ENCODE peak calls at places on chromosome 1, in six cellular contexts. P is stomach; W is lung; T is CD8-positive, alpha-beta memory T cell; O is A673; H is heart left ventricle. D is an unnamed sample.

GRCh38 chr1:160161965-160162705 is 10.7 kb downstream of the ATP1A4 start:
- DNase-seq in O (no peak), W (no peak), T (no peak), H (no peak), P (no peak), D (peak; percentile 19)

GRCh38 chr1:62856964-62857363 is 73.0 kb downstream of the ATG4C start:
- DNase-seq in T (no peak), W (no peak), O (no peak), H (no peak), P (no peak), D (no peak)

GRCh38 chr1:183027791-183028190 is 4.6 kb downstream of the LAMC1 start:
- DNase-seq in P (no peak), W (no peak), H (no peak), O (no peak), T (no peak), D (peak; percentile 31)

GRCh38 chr1:24139846-24140425 is 3.0 kb downstream of the IL22RA1 start:
- DNase-seq in O (no peak), W (no peak), T (no peak), H (no peak), P (no peak), D (no peak)

GRCh38 chr1:192763243-192763642 is 45.6 kb upstream of the RGS2 start:
- DNase-seq in W (no peak), T (no peak), O (no peak), P (no peak), H (no peak), D (no peak)

GRCh38 chr1:110542730-110543129 is 23.8 kb upstream of the KCNA10 start:
- DNase-seq in O (peak; percentile 67), W (no peak), T (no peak), P (no peak), H (no peak), D (peak; percentile 18)

GRCh38 chr1:16072616-16073484 is 601 bp downstream of the FAM131C start:
- DNase-seq in W (no peak), P (no peak), T (no peak), H (no peak), O (no peak), D (no peak)

GRCh38 chr1:6440198-6441126 is 15.9 kb downstream of the ESPN start:
- DNase-seq in O (peak; percentile 69), P (peak; percentile 78), T (peak; percentile 81), W (peak; percentile 62), H (no peak), D (peak; percentile 38)

GRCh38 chr1:47024138-47024856 is 828 bp downstream of the CYP4X1 start:
- DNase-seq in W (no peak), P (no peak), H (no peak), T (no peak), O (no peak), D (no peak)

GRCh38 chr1:183873642-183874041 is 68.7 kb downstream of the RGL1 start:
- DNase-seq in W (no peak), O (no peak), T (no peak), H (no peak), P (no peak), D (no peak)

GRCh38 chr1:19505694-19506457 is 20.5 kb upstream of the CAPZB start:
- DNase-seq in T (no peak), W (no peak), H (peak; percentile 42), O (no peak), P (no peak), D (peak; percentile 81)

GRCh38 chr1:10045480-10046355 is 13.0 kb downstream of the UBE4B start:
- DNase-seq in H (no peak), W (no peak), P (peak; percentile 59), O (no peak), T (no peak), D (no peak)

GRCh38 chr1:42848823-42849537 is 2.6 kb downstream of the ZNF691 start:
- DNase-seq in P (no peak), T (no peak), W (no peak), H (no peak), O (no peak), D (no peak)

GRCh38 chr1:212618466-212619210 is 10.1 kb downstream of the ATF3 start:
- DNase-seq in H (no peak), O (peak; percentile 66), T (no peak), P (no peak), W (no peak), D (no peak)

GRCh38 chr1:204074274-204075115 is 1.6 kb downstream of the SOX13 start:
- DNase-seq in T (no peak), H (peak; percentile 84), O (peak; percentile 75), W (peak; percentile 69), P (peak; percentile 58), D (no peak)

DNA sequence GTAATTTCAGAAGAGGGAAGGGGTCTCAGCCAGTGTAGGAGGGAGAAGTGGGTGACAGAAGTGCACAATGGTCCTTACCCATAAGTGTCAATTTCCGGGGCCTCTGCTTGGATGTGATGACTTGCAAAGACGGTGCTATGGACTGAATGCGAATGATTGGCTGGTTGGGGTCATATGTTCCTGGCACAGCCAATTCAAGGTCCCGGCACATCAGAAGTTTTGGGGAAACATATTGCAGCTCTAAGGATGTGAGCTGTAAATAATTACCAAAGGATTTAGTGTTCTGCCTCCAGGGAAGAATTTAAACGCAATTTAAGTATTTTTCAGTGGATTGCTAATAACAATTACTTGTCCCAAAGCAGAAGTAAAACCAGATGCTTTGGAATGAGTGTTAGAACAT is 26.9 kb upstream of the EXOSC10 start:
- DNase-seq in O (peak; percentile 40), W (no peak), P (no peak), T (no peak), H (no peak), D (no peak)
- H3K36me3 ChIP-seq in O (peaks cover 59% of the 10 kb centered on the region), W (peaks cover 42% of the 10 kb centered on the region), P (peaks cover 100% of the 10 kb centered on the region), T (peaks cover 63% of the 10 kb centered on the region), H (peaks cover 100% of the 10 kb centered on the region), D (peaks cover 87% of the 10 kb centered on the region)

DNA sequence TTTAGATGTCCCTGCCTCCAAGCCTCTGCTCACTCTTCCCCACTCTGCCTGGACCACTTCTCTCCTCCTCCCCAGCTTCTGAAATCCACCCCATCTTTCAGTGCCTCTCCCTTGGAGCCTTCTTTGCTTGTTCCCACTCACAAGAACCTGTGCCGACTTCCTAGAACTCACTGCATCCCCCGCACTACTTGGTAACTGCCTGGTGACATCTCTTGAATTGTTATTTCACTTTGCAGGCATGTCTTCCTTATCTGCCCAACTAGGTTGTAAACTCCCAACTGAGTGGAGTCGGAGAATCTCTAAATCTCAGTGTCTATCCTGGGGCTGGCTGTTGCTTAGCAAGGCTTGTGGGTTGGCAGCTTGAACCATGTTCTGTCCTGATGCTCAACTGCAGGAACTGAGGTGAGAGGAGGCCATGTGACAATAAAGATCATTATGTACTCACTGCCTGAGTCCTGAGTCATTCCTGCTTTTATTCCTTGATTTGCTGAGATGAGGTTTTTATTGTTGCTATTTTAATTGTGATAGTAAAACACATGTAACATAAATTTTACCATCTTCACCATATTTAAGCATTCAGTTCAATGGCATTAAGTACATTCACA is 3.9 kb downstream of the KPRP start:
- DNase-seq in W (no peak), T (no peak), H (no peak), P (no peak), O (no peak), D (no peak)
- H3K9me3 ChIP-seq in W (peaks cover 11% of the 10 kb centered on the region), T (no peaks in the 10 kb centered on the region), H (no peaks in the 10 kb centered on the region), P (no peaks in the 10 kb centered on the region), O (no peaks in the 10 kb centered on the region), D (no peaks in the 10 kb centered on the region)

GRCh38 chr1:70227439-70227838 is 6.3 kb downstream of the SRSF11 start:
- DNase-seq in W (no peak), H (no peak), O (no peak), P (no peak), T (no peak), D (no peak)
- H3K36me3 ChIP-seq in W (peaks cover 20% of the 10 kb centered on the region), H (peaks cover 77% of the 10 kb centered on the region), O (peaks cover 86% of the 10 kb centered on the region), P (peaks cover 71% of the 10 kb centered on the region), T (peaks cover 37% of the 10 kb centered on the region), D (peaks cover 98% of the 10 kb centered on the region)

GRCh38 chr1:79089946-79090345 is 83.4 kb upstream of the ADGRL4 start:
- DNase-seq in P (no peak), T (no peak), W (no peak), O (no peak), H (no peak), D (no peak)

DNA sequence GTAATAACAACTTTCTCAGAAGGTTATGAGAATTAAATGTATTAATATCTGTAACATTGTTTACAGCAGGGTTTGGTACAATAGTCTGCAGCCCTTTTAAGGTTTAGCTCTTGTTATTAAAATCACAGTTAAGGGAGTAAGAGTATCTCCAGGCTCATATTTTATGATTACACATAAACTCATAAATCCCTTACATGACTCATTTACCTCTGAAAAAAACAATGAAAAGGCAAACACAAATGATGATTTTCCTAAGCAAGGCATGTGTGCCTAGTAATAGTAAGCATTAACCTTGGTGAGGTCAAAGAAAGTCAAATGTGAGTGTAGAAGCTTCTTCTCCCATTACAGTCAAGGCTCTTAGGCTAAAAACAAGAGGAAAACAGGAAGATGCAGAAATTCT is 84.5 kb upstream of the ADGRL4 start:
- DNase-seq in W (no peak), P (no peak), O (no peak), H (no peak), T (no peak), D (no peak)
- H3K9me3 ChIP-seq in W (no peaks in the 10 kb centered on the region), P (no peaks in the 10 kb centered on the region), O (no peaks in the 10 kb centered on the region), H (no peaks in the 10 kb centered on the region), T (no peaks in the 10 kb centered on the region), D (no peaks in the 10 kb centered on the region)